ENCODE peak calls at places on chromosome 10, in nine cellular contexts. D is cardiac muscle cell, H is OCI-LY7, E is AG04450, N is colonic mucosa, K is A549, B is foreskin fibroblast, T is breast epithelium, W is uterus. G is an unnamed sample.

GRCh38 chr10:104548090-104548489 is 93.0 kb upstream of the SORCS3 start:
- DNase-seq in D (peak), H (no peak), E (no peak), N (no peak), K (no peak), B (peak), T (no peak), W (no peak), G (no peak)

GRCh38 chr10:63711866-63712716 is 190.9 kb downstream of the REEP3 start:
- DNase-seq in D (no peak), H (no peak), E (peak), N (peak), K (peak), B (peak), T (peak), W (peak), G (no peak)

GRCh38 chr10:97888641-97889262 is 39.1 kb downstream of the GOLGA7B start:
- DNase-seq in D (no peak), H (no peak), E (no peak), N (no peak), K (peak), B (peak), T (no peak), W (no peak), G (no peak)

GRCh38 chr10:10824611-10825148 is 193.0 kb upstream of the CELF2 start:
- DNase-seq in D (peak), H (no peak), E (peak), N (no peak), K (no peak), B (peak), T (no peak), W (peak), G (no peak)

GRCh38 chr10:63700935-63701263 is 179.7 kb downstream of the REEP3 start:
- DNase-seq in D (no peak), H (no peak), E (no peak), N (no peak), K (no peak), B (no peak), T (no peak), W (no peak), G (no peak)

GRCh38 chr10:122213766-122214165 is 57.3 kb upstream of the BTBD16 start:
- DNase-seq in D (no peak), H (no peak), E (no peak), N (no peak), K (no peak), B (no peak), T (no peak), W (no peak), G (no peak)

GRCh38 chr10:98208925-98209324 is 59.1 kb downstream of the LOXL4 start:
- DNase-seq in D (no peak), H (no peak), E (no peak), N (no peak), K (no peak), B (no peak), T (no peak), W (no peak), G (no peak)

GRCh38 chr10:71264345-71265200 is 52.2 kb downstream of the UNC5B start:
- DNase-seq in D (no peak), H (no peak), E (no peak), N (no peak), K (no peak), B (no peak), T (no peak), W (no peak), G (no peak)

GRCh38 chr10:33198610-33199009 is 135.9 kb downstream of the NRP1 start:
- DNase-seq in D (no peak), H (no peak), E (no peak), N (no peak), K (no peak), B (no peak), T (no peak), W (no peak), G (no peak)

GRCh38 chr10:33265621-33266020 is 68.8 kb downstream of the NRP1 start:
- DNase-seq in D (no peak), H (no peak), E (no peak), N (peak), K (no peak), B (no peak), T (no peak), W (no peak), G (no peak)

GRCh38 chr10:132932461-132933307 is 9.7 kb downstream of the CFAP46 start:
- DNase-seq in D (no peak), H (no peak), E (no peak), N (no peak), K (no peak), B (no peak), T (no peak), W (no peak), G (no peak)

GRCh38 chr10:110488124-110488681 is 9.5 kb upstream of the DUSP5 start:
- DNase-seq in D (no peak), H (no peak), E (no peak), N (no peak), K (no peak), B (peak), T (no peak), W (no peak), G (no peak)

GRCh38 chr10:132878730-132879407 is 63.5 kb downstream of the CFAP46 start:
- DNase-seq in D (no peak), H (no peak), E (no peak), N (no peak), K (no peak), B (no peak), T (peak), W (peak), G (no peak)

GRCh38 chr10:77463967-77464745 is 173.5 kb downstream of the KCNMA1 start:
- DNase-seq in D (no peak), H (no peak), E (no peak), N (no peak), K (no peak), B (peak), T (no peak), W (no peak), G (no peak)

GRCh38 chr10:88136712-88137111 is 273.3 kb downstream of the PTEN start:
- DNase-seq in D (no peak), H (no peak), E (no peak), N (no peak), K (no peak), B (no peak), T (no peak), W (no peak), G (no peak)

DNA sequence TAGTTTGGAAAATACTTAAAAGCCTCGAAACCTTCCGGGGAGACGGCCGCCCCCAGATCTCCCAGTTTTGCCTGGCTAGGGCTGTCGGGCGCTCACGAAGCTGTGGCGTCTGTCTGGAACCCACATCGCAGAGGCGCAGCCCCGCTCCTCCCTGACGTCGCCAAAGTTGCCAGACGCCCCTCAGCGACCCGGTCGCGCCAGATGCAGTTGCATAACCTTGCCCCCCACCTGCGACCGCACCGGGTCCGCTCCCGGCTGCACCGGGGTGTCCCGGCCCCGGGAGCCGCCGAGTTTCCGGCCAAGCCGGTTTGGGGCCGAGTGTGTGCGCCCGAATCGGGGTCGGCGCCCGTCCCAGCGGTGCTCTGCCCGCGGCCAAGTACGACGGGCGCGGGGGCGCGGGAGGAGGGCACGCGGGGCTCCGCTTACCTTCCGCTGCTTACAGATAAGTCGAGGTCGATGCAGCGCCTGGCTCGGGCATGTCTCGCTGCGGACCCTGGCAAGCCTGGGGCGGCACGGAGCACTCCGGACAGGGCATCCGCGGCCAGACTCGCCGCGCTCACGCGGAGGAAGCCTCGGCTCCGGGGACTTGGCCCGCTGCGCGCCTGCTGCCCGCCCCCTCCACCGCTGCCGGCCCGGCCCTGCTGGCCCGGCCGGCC is 692 bp downstream of the INSYN2A start:
- DNase-seq in D (peak), H (no peak), E (no peak), N (no peak), K (no peak), B (no peak), T (no peak), W (no peak), G (no peak)
- H3K4me3 ChIP-seq in D (peak), H (no peak), E (peak), N (peak), K (peak), B (peak), T (peak), W (peak), G (peak)

GRCh38 chr10:73076361-73077183 is 20.1 kb downstream of the P4HA1 start:
- DNase-seq in D (no peak), H (peak), E (peak), N (peak), K (no peak), B (peak), T (no peak), W (peak), G (no peak)
- H3K4me3 ChIP-seq in D (no peak), H (no peak), E (no peak), N (no peak), K (no peak), B (no peak), T (peak), W (no peak), G (no peak)

GRCh38 chr10:92615515-92615914 is 22.6 kb downstream of the KIF11 start:
- DNase-seq in D (no peak), H (no peak), E (no peak), N (no peak), K (no peak), B (no peak), T (no peak), W (no peak), G (no peak)

DNA sequence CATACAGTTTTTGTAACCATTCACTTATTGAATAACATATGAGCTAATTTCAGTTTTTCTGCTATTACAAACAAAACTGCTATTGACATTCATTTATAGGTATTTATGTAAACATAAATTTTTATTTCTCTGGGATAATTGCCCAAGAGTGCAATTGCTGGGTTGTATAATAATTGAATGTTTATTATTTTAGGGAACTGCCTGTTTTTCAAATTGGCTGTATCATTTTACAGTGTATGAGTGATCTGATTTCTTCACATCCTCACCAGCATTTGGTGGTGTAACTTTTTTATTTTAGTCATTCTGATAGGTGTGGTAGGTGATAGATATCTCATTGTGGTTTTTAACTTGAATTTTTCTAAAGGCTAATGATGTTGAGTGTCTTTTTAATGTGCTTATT is 26.4 kb downstream of the KIF11 start:
- DNase-seq in D (no peak), H (no peak), E (no peak), N (no peak), K (no peak), B (no peak), T (no peak), W (no peak), G (no peak)
- H3K4me3 ChIP-seq in D (no peak), H (no peak), E (no peak), N (no peak), K (no peak), B (no peak), T (no peak), W (no peak), G (no peak)

GRCh38 chr10:29534590-29534989 is 100.2 kb downstream of the SVIL start:
- DNase-seq in D (no peak), H (no peak), E (no peak), N (no peak), K (no peak), B (no peak), T (no peak), W (no peak), G (no peak)

GRCh38 chr10:29533696-29534285 is 101.0 kb downstream of the SVIL start:
- DNase-seq in D (no peak), H (no peak), E (no peak), N (peak), K (no peak), B (no peak), T (no peak), W (no peak), G (no peak)

GRCh38 chr10:29533046-29533445 is 101.7 kb downstream of the SVIL start:
- DNase-seq in D (no peak), H (no peak), E (no peak), N (no peak), K (no peak), B (no peak), T (no peak), W (no peak), G (no peak)

GRCh38 chr10:29535778-29536459 is 98.9 kb downstream of the SVIL start:
- DNase-seq in D (peak), H (no peak), E (no peak), N (no peak), K (no peak), B (no peak), T (no peak), W (no peak), G (no peak)

DNA sequence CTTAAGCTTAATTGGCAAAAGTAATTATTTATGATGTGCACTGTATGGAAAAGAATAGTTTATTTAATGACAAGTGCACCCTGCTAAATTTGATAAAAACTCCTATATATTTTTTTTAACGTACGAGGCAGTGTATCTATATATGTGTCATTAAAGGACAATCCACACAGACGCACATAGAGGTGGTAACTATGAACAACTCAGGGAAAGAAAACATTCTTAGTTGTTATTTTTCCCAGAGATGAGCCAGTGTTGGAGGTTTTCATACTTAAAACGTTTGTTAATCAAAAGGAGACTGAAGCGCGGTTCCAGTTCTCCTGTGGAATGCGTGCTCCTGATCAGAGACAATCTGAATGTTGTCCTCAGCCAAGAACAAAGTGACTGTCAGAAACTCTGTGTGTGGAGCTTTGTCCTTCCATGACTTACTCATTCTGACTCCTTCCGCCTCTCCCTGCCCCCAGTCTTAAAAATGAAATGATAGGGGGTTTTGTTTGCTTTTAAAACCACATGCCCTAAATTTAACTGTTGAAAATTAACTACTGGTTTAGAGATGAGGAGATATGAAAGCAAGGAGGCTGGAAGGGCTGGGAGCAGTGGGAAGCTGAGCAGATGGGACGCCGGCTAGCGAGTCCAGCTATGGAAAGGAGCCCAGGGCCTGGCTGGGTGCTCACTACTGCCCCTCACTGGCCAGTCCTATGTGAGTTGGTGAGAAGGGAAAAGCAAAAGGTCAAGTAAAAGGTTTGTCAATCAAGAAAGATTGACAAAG is 99.6 kb downstream of the SVIL start:
- DNase-seq in D (peak), H (no peak), E (peak), N (peak), K (peak), B (peak), T (no peak), W (peak), G (peak)
- H3K4me3 ChIP-seq in D (no peak), H (no peak), E (peak), N (no peak), K (peak), B (peak), T (no peak), W (no peak), G (no peak)

DNA sequence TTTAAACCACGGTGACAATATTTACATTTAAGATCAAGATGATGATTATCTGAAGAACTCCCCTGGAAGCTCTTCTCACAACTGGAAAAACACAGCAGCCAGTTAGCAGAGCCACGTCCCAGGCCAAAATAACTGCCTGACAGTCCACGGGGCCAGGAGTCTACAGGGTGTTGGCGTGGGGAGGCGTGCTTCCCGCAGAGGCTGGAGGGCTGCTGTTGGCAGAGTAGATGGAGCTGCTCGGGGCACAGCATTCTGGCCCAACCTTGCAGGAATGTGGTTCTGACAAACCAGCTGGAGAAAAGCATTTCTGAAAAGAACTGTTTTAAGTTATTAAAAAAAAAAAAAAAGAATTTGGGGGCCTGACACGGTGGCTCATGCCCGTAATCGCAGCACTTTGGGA is 177.9 kb downstream of the EBF3 start:
- DNase-seq in D (no peak), H (no peak), E (no peak), N (no peak), K (no peak), B (no peak), T (no peak), W (no peak), G (no peak)
- H3K4me3 ChIP-seq in D (no peak), H (no peak), E (no peak), N (no peak), K (no peak), B (no peak), T (no peak), W (no peak), G (no peak)

GRCh38 chr10:117132751-117133231 is 5.3 kb downstream of the VAX1 start:
- DNase-seq in D (peak), H (no peak), E (no peak), N (no peak), K (no peak), B (no peak), T (no peak), W (no peak), G (no peak)

GRCh38 chr10:117133273-117134083 is 4.6 kb downstream of the VAX1 start:
- DNase-seq in D (peak), H (no peak), E (no peak), N (no peak), K (no peak), B (no peak), T (no peak), W (no peak), G (no peak)

GRCh38 chr10:117131390-117132327 is 6.4 kb downstream of the VAX1 start:
- DNase-seq in D (peak), H (no peak), E (no peak), N (no peak), K (no peak), B (no peak), T (no peak), W (no peak), G (no peak)

GRCh38 chr10:117130346-117130745 is 7.7 kb downstream of the VAX1 start:
- DNase-seq in D (no peak), H (no peak), E (no peak), N (no peak), K (no peak), B (no peak), T (no peak), W (no peak), G (no peak)

GRCh38 chr10:117130862-117131389 is 7.1 kb downstream of the VAX1 start:
- DNase-seq in D (no peak), H (no peak), E (no peak), N (no peak), K (no peak), B (no peak), T (no peak), W (no peak), G (no peak)
- H3K4me3 ChIP-seq in D (no peak), H (no peak), E (no peak), N (peak), K (no peak), B (no peak), T (peak), W (no peak), G (no peak)

GRCh38 chr10:113386005-113386404 is 166.8 kb upstream of the HABP2 start:
- DNase-seq in D (no peak), H (no peak), E (no peak), N (no peak), K (peak), B (peak), T (no peak), W (no peak), G (no peak)

GRCh38 chr10:113385021-113385975 is 167.6 kb upstream of the HABP2 start:
- DNase-seq in D (peak), H (peak), E (peak), N (peak), K (peak), B (peak), T (peak), W (peak), G (peak)

GRCh38 chr10:113382691-113383090 is 170.2 kb upstream of the HABP2 start:
- DNase-seq in D (no peak), H (no peak), E (no peak), N (no peak), K (no peak), B (no peak), T (no peak), W (no peak), G (no peak)

GRCh38 chr10:113384181-113384580 is 168.7 kb upstream of the HABP2 start:
- DNase-seq in D (no peak), H (no peak), E (no peak), N (no peak), K (no peak), B (no peak), T (no peak), W (no peak), G (no peak)

DNA sequence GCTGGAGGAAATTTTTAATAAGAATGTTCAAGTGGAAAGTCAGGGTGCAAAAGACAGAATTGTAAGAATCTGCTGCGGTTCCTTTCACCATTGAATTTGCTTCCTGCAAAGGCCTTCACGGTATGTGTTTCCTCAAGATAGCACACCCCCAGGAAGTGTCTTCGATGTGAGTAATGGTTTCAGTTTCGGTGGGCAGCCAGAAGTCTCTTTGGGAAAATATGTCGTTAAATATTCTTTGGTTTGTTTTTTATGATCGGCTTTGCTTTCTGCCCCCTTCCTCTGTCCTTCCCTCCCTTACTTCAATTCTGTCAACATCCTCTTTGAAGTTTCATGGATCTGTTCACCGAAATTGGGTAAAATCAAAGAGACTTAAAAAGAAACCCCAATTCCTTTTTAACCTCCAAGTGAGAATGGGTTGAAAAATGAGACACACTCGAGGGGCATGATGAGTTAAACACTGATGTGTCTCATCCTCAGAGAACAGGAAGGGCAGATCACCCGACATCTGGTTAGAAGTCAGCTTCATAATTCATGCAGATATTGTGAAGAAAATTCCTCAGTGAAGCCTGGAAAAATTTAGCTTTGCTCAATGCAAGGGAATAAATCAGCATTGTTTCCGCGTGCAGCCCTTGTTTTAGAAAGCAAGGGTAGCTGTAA is 170.8 kb upstream of the HABP2 start:
- DNase-seq in D (no peak), H (peak), E (no peak), N (no peak), K (no peak), B (peak), T (no peak), W (no peak), G (no peak)
- H3K4me3 ChIP-seq in D (no peak), H (peak), E (peak), N (no peak), K (no peak), B (peak), T (peak), W (peak), G (no peak)